ENCODE peak calls at places on chromosomes 12 and 14, in nine cellular contexts. One of them, this sample, is unnamed. For H3K9me2 and H3K79me2, the result is how much of the 10 kb centered on the place peaks cover.

GRCh38 chr12:51368640-51369517 is 22.3 kb downstream of the GALNT6 start:
- DNase-seq in PC-9: no peak
- DNase-seq in GM23248: no peak
- DNase-seq in HCT116: no peak
- DNase-seq in SK-N-SH: no peak
- DNase-seq in OCI-LY7: peak
- DNase-seq in PC-3: no peak
- DNase-seq in hepatocyte: no peak
- DNase-seq in GM23338: peak
- DNase-seq in this sample: peak

GRCh38 chr14:102819176-102819628 is 42.0 kb downstream of the TRAF3 start:
- DNase-seq in HCT116: no peak
- DNase-seq in PC-3: no peak
- DNase-seq in GM23338: no peak
- DNase-seq in hepatocyte: peak
- DNase-seq in SK-N-SH: no peak
- DNase-seq in GM23248: no peak
- DNase-seq in PC-9: no peak
- DNase-seq in OCI-LY7: no peak
- DNase-seq in this sample: peak

GRCh38 chr12:70609203-70609602 is 28.0 kb downstream of the PTPRB start:
- DNase-seq in SK-N-SH: peak
- DNase-seq in GM23338: no peak
- DNase-seq in HCT116: no peak
- DNase-seq in GM23248: peak
- DNase-seq in PC-3: no peak
- DNase-seq in hepatocyte: peak
- DNase-seq in PC-9: no peak
- DNase-seq in OCI-LY7: no peak
- DNase-seq in this sample: no peak

GRCh38 chr12:114995891-114996290 is 311.9 kb upstream of the TBX3 start:
- DNase-seq in PC-9: no peak
- DNase-seq in hepatocyte: no peak
- DNase-seq in PC-3: peak
- DNase-seq in GM23338: no peak
- DNase-seq in HCT116: no peak
- DNase-seq in GM23248: peak
- DNase-seq in OCI-LY7: no peak
- DNase-seq in SK-N-SH: no peak
- DNase-seq in this sample: no peak

GRCh38 chr12:2284857-2285256 is 232.1 kb downstream of the CACNA1C start:
- DNase-seq in OCI-LY7: peak
- DNase-seq in GM23338: peak
- DNase-seq in HCT116: peak
- DNase-seq in hepatocyte: peak
- DNase-seq in SK-N-SH: peak
- DNase-seq in GM23248: peak
- DNase-seq in PC-9: no peak
- DNase-seq in PC-3: peak
- DNase-seq in this sample: peak

GRCh38 chr12:510071-510825 is 50.5 kb downstream of the B4GALNT3 start:
- DNase-seq in PC-9: peak
- DNase-seq in hepatocyte: peak
- DNase-seq in OCI-LY7: no peak
- DNase-seq in HCT116: no peak
- DNase-seq in GM23338: peak
- DNase-seq in GM23248: peak
- DNase-seq in SK-N-SH: peak
- DNase-seq in PC-3: peak
- DNase-seq in this sample: no peak

GRCh38 chr12:115088328-115088994 is 404.5 kb upstream of the TBX3 start:
- DNase-seq in hepatocyte: peak
- DNase-seq in PC-3: no peak
- DNase-seq in SK-N-SH: no peak
- DNase-seq in GM23248: peak
- DNase-seq in HCT116: no peak
- DNase-seq in OCI-LY7: no peak
- DNase-seq in PC-9: no peak
- DNase-seq in GM23338: no peak
- DNase-seq in this sample: no peak

GRCh38 chr12:321606-322326 is 59.1 kb upstream of the SLC6A13 start:
- DNase-seq in HCT116: peak
- DNase-seq in OCI-LY7: peak
- DNase-seq in GM23248: peak
- DNase-seq in SK-N-SH: no peak
- DNase-seq in PC-3: peak
- DNase-seq in GM23338: no peak
- DNase-seq in PC-9: peak
- DNase-seq in hepatocyte: peak
- DNase-seq in this sample: no peak

GRCh38 chr12:68340404-68341270 is 8.5 kb upstream of the MDM1 start:
- DNase-seq in GM23248: peak
- DNase-seq in hepatocyte: no peak
- DNase-seq in SK-N-SH: no peak
- DNase-seq in HCT116: no peak
- DNase-seq in GM23338: no peak
- DNase-seq in PC-3: peak
- DNase-seq in OCI-LY7: no peak
- DNase-seq in PC-9: no peak
- DNase-seq in this sample: no peak

GRCh38 chr14:103071544-103072251 is 12.3 kb upstream of the LBHD2 start:
- DNase-seq in PC-9: peak
- DNase-seq in GM23338: no peak
- DNase-seq in GM23248: peak
- DNase-seq in hepatocyte: no peak
- DNase-seq in OCI-LY7: no peak
- DNase-seq in HCT116: no peak
- DNase-seq in SK-N-SH: no peak
- DNase-seq in PC-3: peak
- DNase-seq in this sample: no peak

GRCh38 chr12:113247123-113248045 is 26.1 kb downstream of the TPCN1 start:
- DNase-seq in GM23248: peak
- DNase-seq in SK-N-SH: peak
- DNase-seq in hepatocyte: peak
- DNase-seq in PC-9: peak
- DNase-seq in GM23338: no peak
- DNase-seq in PC-3: peak
- DNase-seq in OCI-LY7: no peak
- DNase-seq in HCT116: no peak
- DNase-seq in this sample: no peak

GRCh38 chr14:51872396-51872795 is 12.0 kb downstream of the GNG2 start:
- DNase-seq in GM23248: no peak
- DNase-seq in PC-9: no peak
- DNase-seq in hepatocyte: no peak
- DNase-seq in HCT116: no peak
- DNase-seq in OCI-LY7: no peak
- DNase-seq in SK-N-SH: peak
- DNase-seq in PC-3: no peak
- DNase-seq in GM23338: no peak
- DNase-seq in this sample: no peak

GRCh38 chr12:116591608-116592115 is 32.5 kb downstream of the MAP1LC3B2 start:
- DNase-seq in HCT116: no peak
- DNase-seq in GM23338: no peak
- DNase-seq in OCI-LY7: no peak
- DNase-seq in GM23248: peak
- DNase-seq in PC-9: no peak
- DNase-seq in SK-N-SH: no peak
- DNase-seq in PC-3: no peak
- DNase-seq in hepatocyte: peak
- DNase-seq in this sample: no peak

GRCh38 chr14:34085695-34086094 is 134.8 kb upstream of the EGLN3 start:
- DNase-seq in PC-3: no peak
- DNase-seq in PC-9: no peak
- DNase-seq in SK-N-SH: no peak
- DNase-seq in hepatocyte: no peak
- DNase-seq in OCI-LY7: no peak
- DNase-seq in HCT116: no peak
- DNase-seq in GM23338: no peak
- DNase-seq in GM23248: no peak
- DNase-seq in this sample: no peak

GRCh38 chr12:105485321-105485910 is 154.9 kb downstream of the C12orf75 start:
- DNase-seq in GM23338: no peak
- DNase-seq in OCI-LY7: no peak
- DNase-seq in HCT116: no peak
- DNase-seq in PC-3: peak
- DNase-seq in PC-9: peak
- DNase-seq in SK-N-SH: no peak
- DNase-seq in hepatocyte: peak
- DNase-seq in GM23248: peak
- DNase-seq in this sample: no peak

GRCh38 chr14:96052541-96053105 is 13.5 kb downstream of the C14orf132 start:
- DNase-seq in GM23248: peak
- DNase-seq in GM23338: no peak
- DNase-seq in PC-3: no peak
- DNase-seq in hepatocyte: no peak
- DNase-seq in PC-9: no peak
- DNase-seq in HCT116: no peak
- DNase-seq in OCI-LY7: no peak
- DNase-seq in SK-N-SH: no peak
- DNase-seq in this sample: no peak

DNA sequence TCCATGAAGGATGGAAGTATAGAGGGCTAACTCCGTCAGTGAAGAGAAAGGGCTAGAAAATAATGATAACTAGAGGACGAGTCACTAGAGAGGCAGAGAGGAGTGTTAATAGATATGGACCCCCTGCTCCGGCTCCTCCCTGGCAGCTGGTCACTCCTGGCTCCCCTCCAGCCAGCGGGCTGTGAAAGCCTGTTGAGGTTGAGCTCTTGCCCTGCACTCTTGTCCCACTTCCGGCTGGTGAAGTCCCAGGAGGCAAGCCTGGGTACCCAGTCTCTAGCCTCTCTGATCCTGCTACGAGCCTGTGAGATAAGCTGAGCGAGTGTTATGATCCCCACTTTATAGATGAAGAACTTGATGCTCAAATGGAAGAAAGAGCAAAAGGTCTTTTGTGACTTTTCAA is 90.3 kb downstream of the RFX4 start:
- DNase-seq in PC-9: no peak
- DNase-seq in OCI-LY7: no peak
- DNase-seq in SK-N-SH: peak
- DNase-seq in HCT116: no peak
- DNase-seq in GM23248: no peak
- DNase-seq in hepatocyte: no peak
- DNase-seq in PC-3: no peak
- DNase-seq in GM23338: peak
- DNase-seq in this sample: no peak
- H3K9me2 ChIP-seq in PC-9: under half
- H3K9me2 ChIP-seq in OCI-LY7: under half
- H3K9me2 ChIP-seq in SK-N-SH: under half
- H3K9me2 ChIP-seq in HCT116: under half
- H3K9me2 ChIP-seq in GM23248: under half
- H3K9me2 ChIP-seq in hepatocyte: under half
- H3K9me2 ChIP-seq in PC-3: under half
- H3K9me2 ChIP-seq in GM23338: under half
- H3K9me2 ChIP-seq in this sample: under half

DNA sequence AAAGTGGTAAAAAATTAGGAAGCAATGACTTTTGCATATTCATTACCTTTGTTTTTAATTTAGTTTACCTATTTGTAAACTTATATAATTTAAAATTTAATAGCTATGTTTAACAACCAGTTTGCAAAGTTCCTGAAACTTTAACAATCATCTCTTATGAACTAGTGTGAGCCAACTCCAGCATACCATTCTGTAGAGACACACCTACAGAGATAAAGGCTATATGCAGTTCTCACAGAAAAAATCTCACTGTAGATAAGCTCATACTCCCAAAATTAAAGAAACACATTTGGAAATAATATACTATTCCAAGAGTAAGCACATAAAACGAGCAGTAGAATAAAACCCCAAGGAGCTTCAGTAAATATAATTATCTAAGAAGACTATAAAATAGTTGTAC is 77.5 kb downstream of the CDK17 start:
- DNase-seq in SK-N-SH: no peak
- DNase-seq in PC-3: no peak
- DNase-seq in hepatocyte: no peak
- DNase-seq in GM23338: no peak
- DNase-seq in PC-9: no peak
- DNase-seq in OCI-LY7: no peak
- DNase-seq in GM23248: no peak
- DNase-seq in HCT116: no peak
- DNase-seq in this sample: no peak
- H3K79me2 ChIP-seq in SK-N-SH: half or more
- H3K79me2 ChIP-seq in PC-3: under half
- H3K79me2 ChIP-seq in hepatocyte: under half
- H3K79me2 ChIP-seq in GM23338: under half
- H3K79me2 ChIP-seq in PC-9: under half
- H3K79me2 ChIP-seq in OCI-LY7: under half
- H3K79me2 ChIP-seq in GM23248: half or more
- H3K79me2 ChIP-seq in HCT116: under half
- H3K79me2 ChIP-seq in this sample: under half

DNA sequence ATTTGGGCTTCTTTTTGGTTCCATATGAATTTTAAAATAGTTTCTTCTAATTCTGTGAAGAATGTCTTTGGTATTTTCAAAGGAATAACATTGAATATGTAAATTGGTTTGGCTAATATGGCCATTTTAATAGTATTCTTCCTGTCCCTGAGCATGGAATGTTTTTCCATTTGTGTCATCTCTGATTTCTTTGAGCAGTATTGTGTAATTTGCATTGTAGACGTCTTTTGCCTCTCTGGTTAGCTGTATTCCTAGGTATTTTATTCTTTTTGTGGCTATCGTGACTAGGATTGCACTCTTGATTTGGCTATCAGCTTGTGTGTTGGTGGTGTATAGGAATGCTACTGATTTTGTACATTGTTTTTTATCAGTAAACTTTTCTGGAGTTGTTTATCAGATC is 601.9 kb downstream of the SNAPC1 start:
- DNase-seq in OCI-LY7: no peak
- DNase-seq in GM23338: no peak
- DNase-seq in PC-9: no peak
- DNase-seq in hepatocyte: no peak
- DNase-seq in GM23248: no peak
- DNase-seq in PC-3: no peak
- DNase-seq in SK-N-SH: no peak
- DNase-seq in HCT116: no peak
- DNase-seq in this sample: no peak
- H3K9me2 ChIP-seq in OCI-LY7: under half
- H3K9me2 ChIP-seq in GM23338: under half
- H3K9me2 ChIP-seq in PC-9: under half
- H3K9me2 ChIP-seq in hepatocyte: under half
- H3K9me2 ChIP-seq in GM23248: under half
- H3K9me2 ChIP-seq in PC-3: under half
- H3K9me2 ChIP-seq in SK-N-SH: under half
- H3K9me2 ChIP-seq in HCT116: under half
- H3K9me2 ChIP-seq in this sample: under half

DNA sequence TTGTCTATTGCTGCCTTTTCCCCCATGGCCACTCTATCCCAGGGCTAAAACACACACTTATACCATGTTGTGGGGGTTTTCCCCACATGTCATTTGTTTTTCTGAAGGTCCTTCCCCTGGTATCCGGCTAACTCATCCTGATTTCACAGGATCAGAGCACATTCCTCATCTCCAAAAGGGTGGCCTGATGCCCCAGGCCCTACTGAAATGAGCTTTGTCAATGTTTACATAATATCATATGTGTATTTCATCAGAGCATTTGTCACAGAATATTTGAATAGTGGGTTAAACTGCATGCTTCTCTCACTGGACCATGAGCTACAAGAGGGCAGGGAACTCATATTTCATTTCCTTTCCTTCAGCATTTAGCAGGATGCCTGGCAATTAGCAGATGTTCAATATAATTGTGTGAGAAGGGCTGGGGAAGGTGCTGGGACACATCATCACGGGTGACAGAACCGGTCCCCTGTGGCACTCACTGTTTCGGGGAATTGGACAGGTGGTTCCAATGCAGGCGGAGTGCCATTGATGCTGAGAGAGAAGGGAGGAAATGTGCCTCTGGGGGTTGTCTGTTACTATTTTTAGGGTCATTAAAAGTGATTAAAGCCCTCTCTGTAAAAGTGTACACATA is 26.8 kb downstream of the EMP1 start:
- DNase-seq in PC-3: peak
- DNase-seq in HCT116: no peak
- DNase-seq in SK-N-SH: no peak
- DNase-seq in PC-9: peak
- DNase-seq in OCI-LY7: no peak
- DNase-seq in GM23248: peak
- DNase-seq in hepatocyte: peak
- DNase-seq in GM23338: no peak
- DNase-seq in this sample: no peak
- H3K79me2 ChIP-seq in PC-3: under half
- H3K79me2 ChIP-seq in HCT116: under half
- H3K79me2 ChIP-seq in SK-N-SH: under half
- H3K79me2 ChIP-seq in PC-9: under half
- H3K79me2 ChIP-seq in OCI-LY7: under half
- H3K79me2 ChIP-seq in GM23248: under half
- H3K79me2 ChIP-seq in hepatocyte: under half
- H3K79me2 ChIP-seq in GM23338: under half
- H3K79me2 ChIP-seq in this sample: under half

This sample was measured in MM.1S.